ENCODE peak calls at places on chromosomes 12 and 14, in six cellular contexts. T, A, Y, O, H and Z are unnamed samples.
A peak's percentile ranks its signal among the peaks of the same experiment; 100 is the strongest.

GRCh38 chr12:105083551-105084105 is 630 bp downstream of the ALDH1L2 start:
- DNase-seq in T (peak; percentile 28), A (peak; percentile 73), Y (peak; percentile 34), O (no peak), H (peak; percentile 49), Z (no peak)

GRCh38 chr12:93733358-93733757 is 56.2 kb downstream of the CRADD start:
- DNase-seq in T (peak; percentile 44), A (no peak), Y (no peak), O (no peak), H (no peak), Z (no peak)

GRCh38 chr14:58871972-58872530 is 234.3 kb downstream of the DACT1 start:
- DNase-seq in T (no peak), A (peak; percentile 22), Y (no peak), O (no peak), H (no peak), Z (no peak)

GRCh38 chr14:102923201-102923919 is 897 bp downstream of the AMN start:
- DNase-seq in T (no peak), A (no peak), Y (no peak), O (no peak), H (no peak), Z (no peak)

GRCh38 chr12:5376591-5377207 is 55.2 kb upstream of the NTF3 start:
- DNase-seq in T (no peak), A (no peak), Y (no peak), O (no peak), H (peak; percentile 11), Z (no peak)

GRCh38 chr12:58764100-58764953 is 156.0 kb downstream of the LRIG3 start:
- DNase-seq in T (no peak), A (no peak), Y (no peak), O (no peak), H (peak; percentile 42), Z (peak; percentile 19)

GRCh38 chr12:116708826-116709756 is 28.8 kb downstream of the SPRING1 start:
- DNase-seq in T (peak; percentile 44), A (peak; percentile 79), Y (no peak), O (no peak), H (peak; percentile 65), Z (no peak)

GRCh38 chr14:82445810-82446575 is 912.3 kb upstream of the SEL1L start:
- DNase-seq in T (no peak), A (no peak), Y (no peak), O (no peak), H (no peak), Z (no peak)

GRCh38 chr12:76679778-76680177 is 84.1 kb upstream of the ZDHHC17 start:
- DNase-seq in T (no peak), A (no peak), Y (no peak), O (no peak), H (no peak), Z (no peak)

GRCh38 chr12:18747960-18748359 is 10.0 kb downstream of the CAPZA3 start:
- DNase-seq in T (no peak), A (peak; percentile 80), Y (no peak), O (peak; percentile 97), H (peak; percentile 91), Z (peak; percentile 97)

GRCh38 chr14:43729149-43729548 is 777.9 kb downstream of the FSCB start:
- DNase-seq in T (no peak), A (no peak), Y (no peak), O (no peak), H (no peak), Z (no peak)

GRCh38 chr12:48690990-48691389 is 9.0 kb upstream of the KANSL2 start:
- DNase-seq in T (no peak), A (no peak), Y (no peak), O (no peak), H (no peak), Z (no peak)

GRCh38 chr14:50452285-50452684 is 55.6 kb upstream of the CDKL1 start:
- DNase-seq in T (no peak), A (no peak), Y (no peak), O (no peak), H (peak; percentile 42), Z (no peak)

GRCh38 chr14:93954900-93955891 is 21.2 kb downstream of the ASB2 start:
- DNase-seq in T (no peak), A (no peak), Y (no peak), O (no peak), H (no peak), Z (no peak)

GRCh38 chr14:20743556-20743955 is 2.1 kb upstream of the EDDM3A start:
- DNase-seq in T (no peak), A (no peak), Y (no peak), O (no peak), H (no peak), Z (no peak)

GRCh38 chr12:88185988-88186387 is 43.9 kb downstream of the TMTC3 start:
- DNase-seq in T (no peak), A (peak; percentile 62), Y (no peak), O (no peak), H (peak; percentile 71), Z (peak; percentile 26)

GRCh38 chr12:57241556-57242310 is 9.3 kb downstream of the STAC3 start:
- DNase-seq in T (no peak), A (no peak), Y (no peak), O (no peak), H (no peak), Z (no peak)

GRCh38 chr12:96094201-96094600 is 58.8 kb upstream of the LTA4H start:
- DNase-seq in T (peak; percentile 42), A (no peak), Y (no peak), O (no peak), H (peak; percentile 83), Z (no peak)

GRCh38 chr12:79658221-79658620 is 32.5 kb downstream of the PAWR start:
- DNase-seq in T (no peak), A (peak; percentile 51), Y (no peak), O (no peak), H (no peak), Z (no peak)

GRCh38 chr14:102568115-102568614 is 24.3 kb upstream of the RCOR1 start:
- DNase-seq in T (no peak), A (no peak), Y (peak; percentile 70), O (no peak), H (peak; percentile 33), Z (no peak)

GRCh38 chr12:58502857-58503256 is 417.4 kb downstream of the LRIG3 start:
- DNase-seq in T (no peak), A (no peak), Y (no peak), O (no peak), H (peak; percentile 51), Z (no peak)

GRCh38 chr12:97275261-97276197 is 187.1 kb upstream of the RMST start:
- DNase-seq in T (no peak), A (no peak), Y (no peak), O (no peak), H (no peak), Z (no peak)

GRCh38 chr14:37230551-37231194 is 32.9 kb downstream of the MIPOL1 start:
- DNase-seq in T (no peak), A (peak; percentile 68), Y (peak; percentile 39), O (no peak), H (peak; percentile 43), Z (peak; percentile 29)

GRCh38 chr12:115709410-115710065 is 568.0 kb downstream of the MED13L start:
- DNase-seq in T (peak; percentile 74), A (no peak), Y (no peak), O (peak; percentile 1), H (no peak), Z (no peak)

GRCh38 chr14:96418075-96418474 is 26.1 kb downstream of the AK7 start:
- DNase-seq in T (no peak), A (no peak), Y (no peak), O (no peak), H (no peak), Z (no peak)

GRCh38 chr12:106131671-106132070 is 7.1 kb downstream of the NUAK1 start:
- DNase-seq in T (no peak), A (peak; percentile 63), Y (no peak), O (no peak), H (no peak), Z (no peak)

GRCh38 chr14:73290279-73290678 is 53.0 kb downstream of the PAPLN start:
- DNase-seq in T (no peak), A (no peak), Y (no peak), O (no peak), H (no peak), Z (no peak)

GRCh38 chr12:122862872-122863701 is 27.8 kb downstream of the HIP1R start:
- DNase-seq in T (no peak), A (no peak), Y (no peak), O (no peak), H (no peak), Z (no peak)

GRCh38 chr14:20751963-20752562 is 6.4 kb downstream of the EDDM3A start:
- DNase-seq in T (no peak), A (no peak), Y (no peak), O (no peak), H (no peak), Z (no peak)

GRCh38 chr12:57616383-57617101 is 5.3 kb downstream of the ARHGEF25 start:
- DNase-seq in T (no peak), A (peak; percentile 42), Y (no peak), O (no peak), H (peak; percentile 41), Z (no peak)

GRCh38 chr12:45302621-45303020 is 86.7 kb downstream of the ANO6 start:
- DNase-seq in T (no peak), A (no peak), Y (no peak), O (no peak), H (no peak), Z (no peak)

GRCh38 chr14:52131640-52132320 is 62.9 kb upstream of the NID2 start:
- DNase-seq in T (peak; percentile 88), A (peak; percentile 93), Y (peak; percentile 85), O (no peak), H (peak; percentile 94), Z (peak; percentile 72)

GRCh38 chr14:105070760-105071137 is 5.5 kb upstream of the GPR132 start:
- DNase-seq in T (no peak), A (no peak), Y (no peak), O (no peak), H (no peak), Z (no peak)

GRCh38 chr14:51852541-51852940 is 7.9 kb upstream of the GNG2 start:
- DNase-seq in T (no peak), A (no peak), Y (no peak), O (no peak), H (no peak), Z (no peak)

GRCh38 chr12:122853582-122854245 is 18.5 kb downstream of the HIP1R start:
- DNase-seq in T (no peak), A (no peak), Y (no peak), O (no peak), H (no peak), Z (no peak)